ENCODE peak calls at places on chromosomes 2 and 18, in ten cellular contexts. One of them, this sample, is unnamed.

GRCh38 chr2:189826039-189826438 is 41.8 kb downstream of the PMS1 start:
- DNase-seq in tibial artery: no peak
- DNase-seq in right atrium auricular region: no peak
- DNase-seq in IMR-90: no peak
- DNase-seq in HCT116: no peak
- DNase-seq in right cardiac atrium: no peak
- DNase-seq in CD4-positive, alpha-beta memory T cell: no peak
- DNase-seq in PC-3: no peak
- DNase-seq in aorta: no peak
- DNase-seq in osteoblast: no peak
- DNase-seq in this sample: no peak

GRCh38 chr2:82837588-82838304 is 1621.3 kb downstream of the SUCLG1 start:
- DNase-seq in CD4-positive, alpha-beta memory T cell: no peak
- DNase-seq in tibial artery: no peak
- DNase-seq in IMR-90: peak; percentile 70
- DNase-seq in aorta: no peak
- DNase-seq in osteoblast: peak; percentile 47
- DNase-seq in HCT116: peak; percentile 13
- DNase-seq in right cardiac atrium: no peak
- DNase-seq in PC-3: peak; percentile 86
- DNase-seq in right atrium auricular region: no peak
- DNase-seq in this sample: no peak

GRCh38 chr2:16312771-16313170 is 352.9 kb downstream of the CYRIA start:
- DNase-seq in osteoblast: no peak
- DNase-seq in tibial artery: no peak
- DNase-seq in IMR-90: no peak
- DNase-seq in PC-3: no peak
- DNase-seq in aorta: no peak
- DNase-seq in HCT116: no peak
- DNase-seq in right cardiac atrium: no peak
- DNase-seq in right atrium auricular region: no peak
- DNase-seq in CD4-positive, alpha-beta memory T cell: no peak
- DNase-seq in this sample: no peak

GRCh38 chr18:75390854-75391253 is 36.6 kb downstream of the SMIM21 start:
- DNase-seq in HCT116: no peak
- DNase-seq in right cardiac atrium: no peak
- DNase-seq in aorta: no peak
- DNase-seq in PC-3: no peak
- DNase-seq in IMR-90: no peak
- DNase-seq in tibial artery: no peak
- DNase-seq in right atrium auricular region: no peak
- DNase-seq in CD4-positive, alpha-beta memory T cell: no peak
- DNase-seq in osteoblast: no peak
- DNase-seq in this sample: no peak

GRCh38 chr18:76484749-76485387 is 10.2 kb downstream of the ZNF516 start:
- DNase-seq in CD4-positive, alpha-beta memory T cell: no peak
- DNase-seq in right cardiac atrium: no peak
- DNase-seq in HCT116: no peak
- DNase-seq in right atrium auricular region: no peak
- DNase-seq in osteoblast: no peak
- DNase-seq in tibial artery: no peak
- DNase-seq in IMR-90: no peak
- DNase-seq in PC-3: no peak
- DNase-seq in aorta: no peak
- DNase-seq in this sample: no peak

GRCh38 chr2:80748576-80748975 is 444.0 kb upstream of the LRRTM1 start:
- DNase-seq in HCT116: no peak
- DNase-seq in right cardiac atrium: no peak
- DNase-seq in tibial artery: no peak
- DNase-seq in PC-3: no peak
- DNase-seq in CD4-positive, alpha-beta memory T cell: no peak
- DNase-seq in aorta: no peak
- DNase-seq in right atrium auricular region: no peak
- DNase-seq in IMR-90: no peak
- DNase-seq in osteoblast: no peak
- DNase-seq in this sample: no peak

GRCh38 chr2:97660775-97661417 is 2.9 kb downstream of the ACTR1B start:
- DNase-seq in HCT116: no peak
- DNase-seq in aorta: no peak
- DNase-seq in right cardiac atrium: no peak
- DNase-seq in IMR-90: peak; percentile 19
- DNase-seq in osteoblast: peak; percentile 84
- DNase-seq in right atrium auricular region: no peak
- DNase-seq in PC-3: no peak
- DNase-seq in tibial artery: no peak
- DNase-seq in CD4-positive, alpha-beta memory T cell: no peak
- DNase-seq in this sample: no peak

GRCh38 chr2:31107588-31108300 is 30.5 kb downstream of the GALNT14 start:
- DNase-seq in PC-3: peak; percentile 8
- DNase-seq in osteoblast: no peak
- DNase-seq in CD4-positive, alpha-beta memory T cell: no peak
- DNase-seq in aorta: no peak
- DNase-seq in tibial artery: no peak
- DNase-seq in right cardiac atrium: no peak
- DNase-seq in HCT116: no peak
- DNase-seq in right atrium auricular region: no peak
- DNase-seq in IMR-90: no peak
- DNase-seq in this sample: no peak

GRCh38 chr2:114754907-114755563 is 312.6 kb downstream of the DPP10 start:
- DNase-seq in IMR-90: no peak
- DNase-seq in HCT116: no peak
- DNase-seq in osteoblast: no peak
- DNase-seq in right atrium auricular region: no peak
- DNase-seq in PC-3: peak; percentile 68
- DNase-seq in tibial artery: no peak
- DNase-seq in right cardiac atrium: no peak
- DNase-seq in CD4-positive, alpha-beta memory T cell: no peak
- DNase-seq in aorta: no peak
- DNase-seq in this sample: no peak

GRCh38 chr2:32516567-32516966 is 111.3 kb upstream of the TTC27 start:
- DNase-seq in CD4-positive, alpha-beta memory T cell: no peak
- DNase-seq in tibial artery: no peak
- DNase-seq in PC-3: no peak
- DNase-seq in HCT116: no peak
- DNase-seq in aorta: no peak
- DNase-seq in osteoblast: no peak
- DNase-seq in right cardiac atrium: no peak
- DNase-seq in right atrium auricular region: no peak
- DNase-seq in IMR-90: no peak
- DNase-seq in this sample: no peak
- H3K4me1 ChIP-seq in CD4-positive, alpha-beta memory T cell: no peaks in the 10 kb centered on the region
- H3K4me1 ChIP-seq in tibial artery: no peaks in the 10 kb centered on the region
- H3K4me1 ChIP-seq in PC-3: no peaks in the 10 kb centered on the region
- H3K4me1 ChIP-seq in HCT116: no peaks in the 10 kb centered on the region
- H3K4me1 ChIP-seq in aorta: no peaks in the 10 kb centered on the region
- H3K4me1 ChIP-seq in osteoblast: no peaks in the 10 kb centered on the region
- H3K4me1 ChIP-seq in right cardiac atrium: no peaks in the 10 kb centered on the region
- H3K4me1 ChIP-seq in right atrium auricular region: no peaks in the 10 kb centered on the region
- H3K4me1 ChIP-seq in IMR-90: no peaks in the 10 kb centered on the region
- H3K4me1 ChIP-seq in this sample: no peaks in the 10 kb centered on the region

GRCh38 chr18:63320041-63320689 is 596 bp upstream of the BCL2 start:
- DNase-seq in osteoblast: peak; percentile 98
- DNase-seq in CD4-positive, alpha-beta memory T cell: peak; percentile 92
- DNase-seq in right cardiac atrium: peak; percentile 82
- DNase-seq in PC-3: peak; percentile 63
- DNase-seq in HCT116: peak; percentile 29
- DNase-seq in aorta: peak; percentile 91
- DNase-seq in tibial artery: peak; percentile 92
- DNase-seq in right atrium auricular region: peak; percentile 83
- DNase-seq in IMR-90: peak; percentile 75
- DNase-seq in this sample: no peak

GRCh38 chr18:63320690-63321265 is 1.2 kb upstream of the BCL2 start:
- DNase-seq in tibial artery: peak; percentile 76
- DNase-seq in CD4-positive, alpha-beta memory T cell: no peak
- DNase-seq in right atrium auricular region: no peak
- DNase-seq in osteoblast: no peak
- DNase-seq in IMR-90: peak; percentile 32
- DNase-seq in HCT116: no peak
- DNase-seq in aorta: peak; percentile 59
- DNase-seq in PC-3: peak; percentile 40
- DNase-seq in right cardiac atrium: peak; percentile 38
- DNase-seq in this sample: no peak

GRCh38 chr18:63318882-63319382 is 637 bp downstream of the BCL2 start:
- DNase-seq in right atrium auricular region: no peak
- DNase-seq in CD4-positive, alpha-beta memory T cell: no peak
- DNase-seq in right cardiac atrium: no peak
- DNase-seq in tibial artery: no peak
- DNase-seq in HCT116: no peak
- DNase-seq in aorta: no peak
- DNase-seq in osteoblast: peak; percentile 73
- DNase-seq in IMR-90: no peak
- DNase-seq in PC-3: no peak
- DNase-seq in this sample: no peak

GRCh38 chr18:63317982-63318881 is 1.3 kb downstream of the BCL2 start:
- DNase-seq in osteoblast: peak; percentile 73
- DNase-seq in PC-3: no peak
- DNase-seq in HCT116: no peak
- DNase-seq in tibial artery: peak; percentile 88
- DNase-seq in aorta: peak; percentile 81
- DNase-seq in right atrium auricular region: peak; percentile 68
- DNase-seq in IMR-90: no peak
- DNase-seq in CD4-positive, alpha-beta memory T cell: peak; percentile 85
- DNase-seq in right cardiac atrium: peak; percentile 38
- DNase-seq in this sample: no peak

DNA sequence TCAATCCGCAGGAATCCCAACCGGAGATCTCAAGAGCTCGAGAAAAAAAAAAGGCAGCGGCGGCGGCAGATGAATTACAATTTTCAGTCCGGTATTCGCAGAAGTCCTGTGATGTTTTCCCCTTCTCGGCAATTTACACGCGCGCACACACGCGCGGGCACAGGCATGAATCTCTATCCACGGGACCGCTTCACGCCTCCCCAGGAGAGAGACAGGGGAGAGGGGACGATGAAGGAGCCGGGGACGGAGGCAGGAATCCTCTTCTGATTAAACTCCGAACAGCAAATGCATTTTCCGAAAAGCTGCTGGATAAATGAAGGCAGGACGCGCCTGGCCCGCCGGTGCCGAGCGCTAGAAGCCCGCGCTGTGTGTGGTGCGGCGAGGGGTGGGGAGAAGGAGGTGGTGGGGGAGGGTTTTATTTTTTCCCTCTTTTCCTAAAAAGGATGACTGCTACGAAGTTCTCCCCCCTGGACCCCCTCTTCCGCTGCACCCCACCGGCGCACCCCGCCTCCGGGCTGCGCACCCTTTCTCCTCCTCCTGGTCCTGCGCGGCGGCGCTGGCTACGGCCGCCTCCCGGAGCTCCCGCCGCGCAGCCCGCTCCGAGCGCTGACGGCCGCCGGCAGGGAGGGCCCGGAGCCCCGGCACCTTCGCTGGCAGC is at the start of gene BCL2:
- DNase-seq in CD4-positive, alpha-beta memory T cell: no peak
- DNase-seq in right atrium auricular region: no peak
- DNase-seq in right cardiac atrium: no peak
- DNase-seq in osteoblast: peak; percentile 73
- DNase-seq in aorta: peak; percentile 71
- DNase-seq in tibial artery: peak; percentile 73
- DNase-seq in PC-3: peak; percentile 10
- DNase-seq in HCT116: no peak
- DNase-seq in IMR-90: peak; percentile 24
- DNase-seq in this sample: no peak
- H3K27ac ChIP-seq in CD4-positive, alpha-beta memory T cell: peak within 1 kb of the TSS; percentile 80
- H3K27ac ChIP-seq in right atrium auricular region: peak within 1 kb of the TSS; percentile 89
- H3K27ac ChIP-seq in right cardiac atrium: peak within 1 kb of the TSS; percentile 80
- H3K27ac ChIP-seq in osteoblast: no peak within 1 kb of the TSS
- H3K27ac ChIP-seq in aorta: peak within 1 kb of the TSS; percentile 44
- H3K27ac ChIP-seq in tibial artery: peak within 1 kb of the TSS; percentile 83
- H3K27ac ChIP-seq in PC-3: no peak within 1 kb of the TSS
- H3K27ac ChIP-seq in HCT116: peak within 1 kb of the TSS; percentile 43
- H3K27ac ChIP-seq in IMR-90: peak within 1 kb of the TSS; percentile 30
- H3K27ac ChIP-seq in this sample: peak within 1 kb of the TSS; percentile 93

GRCh38 chr2:220847006-220847405 is 725.1 kb downstream of the EPHA4 start:
- DNase-seq in aorta: no peak
- DNase-seq in HCT116: no peak
- DNase-seq in osteoblast: no peak
- DNase-seq in IMR-90: peak; percentile 30
- DNase-seq in right atrium auricular region: no peak
- DNase-seq in tibial artery: no peak
- DNase-seq in PC-3: no peak
- DNase-seq in right cardiac atrium: no peak
- DNase-seq in CD4-positive, alpha-beta memory T cell: no peak
- DNase-seq in this sample: no peak
- H3K4me1 ChIP-seq in aorta: no peaks in the 10 kb centered on the region
- H3K4me1 ChIP-seq in HCT116: peaks cover 7% of the 10 kb centered on the region
- H3K4me1 ChIP-seq in osteoblast: no peaks in the 10 kb centered on the region
- H3K4me1 ChIP-seq in IMR-90: peaks cover 2% of the 10 kb centered on the region
- H3K4me1 ChIP-seq in right atrium auricular region: no peaks in the 10 kb centered on the region
- H3K4me1 ChIP-seq in tibial artery: no peaks in the 10 kb centered on the region
- H3K4me1 ChIP-seq in PC-3: peaks cover 17% of the 10 kb centered on the region
- H3K4me1 ChIP-seq in right cardiac atrium: no peaks in the 10 kb centered on the region
- H3K4me1 ChIP-seq in CD4-positive, alpha-beta memory T cell: no peaks in the 10 kb centered on the region
- H3K4me1 ChIP-seq in this sample: no peaks in the 10 kb centered on the region

GRCh38 chr2:40244251-40245010 is 207.5 kb downstream of the SLC8A1 start:
- DNase-seq in IMR-90: peak; percentile 75
- DNase-seq in PC-3: peak; percentile 77
- DNase-seq in osteoblast: peak; percentile 89
- DNase-seq in tibial artery: peak; percentile 82
- DNase-seq in aorta: peak; percentile 71
- DNase-seq in right atrium auricular region: peak; percentile 66
- DNase-seq in CD4-positive, alpha-beta memory T cell: no peak
- DNase-seq in right cardiac atrium: peak; percentile 57
- DNase-seq in HCT116: peak; percentile 33
- DNase-seq in this sample: no peak
- H3K27ac ChIP-seq in IMR-90: peak overlapping the region; percentile 77
- H3K27ac ChIP-seq in PC-3: no peak overlapping the region
- H3K27ac ChIP-seq in osteoblast: peak overlapping the region; percentile 99
- H3K27ac ChIP-seq in tibial artery: peak overlapping the region; percentile 29
- H3K27ac ChIP-seq in aorta: no peak overlapping the region
- H3K27ac ChIP-seq in right atrium auricular region: peak overlapping the region; percentile 32
- H3K27ac ChIP-seq in CD4-positive, alpha-beta memory T cell: no peak overlapping the region
- H3K27ac ChIP-seq in right cardiac atrium: peak overlapping the region; percentile 50
- H3K27ac ChIP-seq in HCT116: no peak overlapping the region
- H3K27ac ChIP-seq in this sample: no peak overlapping the region

This sample was measured in vagina.